ENCODE peak calls at places on chromosome 14, in ten cellular contexts. R is nephron progenitor cell, A is hepatocyte, D is endodermal cell, B is AG04449, O is right lobe of liver, F is Calu3, H is testis, S is fibroblast of lung, I is MM.1S. P is an unnamed sample.

GRCh38 chr14:82366803-82367202 is 833.1 kb upstream of the SEL1L start:
- DNase-seq in R (no peak), A (peak; percentile 13), D (no peak), B (no peak), O (no peak), F (no peak), H (no peak), S (no peak), I (peak; percentile 7), P (no peak)

GRCh38 chr14:20428802-20429201 is 7.2 kb downstream of the KLHL33 start:
- DNase-seq in R (no peak), A (no peak), D (no peak), B (no peak), O (no peak), F (no peak), H (no peak), S (no peak), I (no peak), P (no peak)

GRCh38 chr14:101028971-101029667 is 125.6 kb upstream of the RTL1 start:
- DNase-seq in R (no peak), A (no peak), D (no peak), B (no peak), O (no peak), F (no peak), H (no peak), S (no peak), I (no peak), P (no peak)

GRCh38 chr14:68274722-68275121 is 455.1 kb downstream of the RAD51B start:
- DNase-seq in R (no peak), A (no peak), D (no peak), B (no peak), O (no peak), F (no peak), H (no peak), S (no peak), I (no peak), P (no peak)

GRCh38 chr14:104265918-104266642 is 127.7 kb downstream of the KIF26A start:
- DNase-seq in R (no peak), A (no peak), D (peak; percentile 39), B (no peak), O (no peak), F (no peak), H (peak; percentile 9), S (no peak), I (no peak), P (no peak)

GRCh38 chr14:94559638-94560290 is 1.5 kb upstream of the SERPINA4 start:
- DNase-seq in R (no peak), A (no peak), D (no peak), B (no peak), O (peak; percentile 96), F (no peak), H (no peak), S (no peak), I (no peak), P (no peak)

GRCh38 chr14:95471526-95472304 is 44.7 kb downstream of the SYNE3 start:
- DNase-seq in R (no peak), A (no peak), D (no peak), B (no peak), O (no peak), F (no peak), H (no peak), S (peak; percentile 12), I (no peak), P (no peak)

GRCh38 chr14:84254205-84254788 is 1275.6 kb upstream of the FLRT2 start:
- DNase-seq in R (peak; percentile 14), A (peak; percentile 16), D (peak; percentile 86), B (no peak), O (no peak), F (no peak), H (peak; percentile 23), S (no peak), I (no peak), P (no peak)

GRCh38 chr14:66503532-66503931 is 4.4 kb upstream of the GPHN start:
- DNase-seq in R (no peak), A (no peak), D (no peak), B (no peak), O (no peak), F (no peak), H (no peak), S (peak; percentile 90), I (no peak), P (peak; percentile 20)

GRCh38 chr14:69013943-69014782 is 35.1 kb upstream of the ACTN1 start:
- DNase-seq in R (peak; percentile 31), A (peak; percentile 78), D (peak; percentile 91), B (peak; percentile 44), O (peak; percentile 73), F (peak; percentile 80), H (peak; percentile 21), S (peak; percentile 37), I (no peak), P (no peak)

GRCh38 chr14:104202259-104203070 is 64.1 kb downstream of the KIF26A start:
- DNase-seq in R (peak; percentile 45), A (no peak), D (no peak), B (no peak), O (no peak), F (peak; percentile 36), H (peak; percentile 86), S (no peak), I (no peak), P (no peak)

DNA sequence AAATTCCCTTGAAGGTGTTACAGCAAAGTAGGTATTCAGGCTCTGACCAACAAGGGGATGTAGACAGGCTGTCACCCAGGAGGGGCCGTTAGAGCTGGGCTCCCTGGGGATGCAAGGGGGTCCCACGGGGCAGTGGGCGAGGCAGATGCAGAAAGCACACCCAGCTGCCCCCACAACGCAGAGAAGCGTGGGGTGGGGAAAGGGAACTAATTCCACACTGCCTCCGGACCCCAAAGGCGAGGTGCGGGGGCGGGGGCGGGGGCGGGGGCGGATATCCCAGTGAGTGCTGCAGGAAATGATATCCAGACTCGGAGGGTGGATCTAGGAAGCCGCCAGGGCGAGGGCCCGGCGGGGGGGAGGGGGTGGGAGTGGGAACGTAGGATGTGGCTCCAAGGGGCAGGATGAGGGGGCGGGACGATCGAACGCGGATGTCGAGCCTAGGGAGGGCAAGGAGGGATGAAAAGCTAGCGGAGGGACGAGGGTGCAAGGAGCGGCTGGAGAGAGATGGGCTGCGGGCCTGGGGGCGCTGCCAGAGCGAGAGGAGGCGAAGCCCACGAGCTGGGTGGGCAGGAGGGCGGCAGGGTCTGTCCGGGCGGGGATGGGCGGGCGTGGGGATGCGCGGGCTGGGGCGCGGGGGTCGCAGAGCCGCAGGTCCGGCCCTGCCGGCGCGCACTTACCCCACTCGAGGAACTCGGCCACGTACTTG is 874 bp downstream of the CDC42BPB start:
- DNase-seq in R (peak; percentile 77), A (peak; percentile 87), D (peak; percentile 90), B (no peak), O (peak; percentile 82), F (peak; percentile 67), H (peak; percentile 85), S (peak; percentile 64), I (no peak), P (no peak)
- TF ChIP-seq CTCF in R (no peak), A (no peak), D (no peak), B (no peak), O (no peak), F (no peak), H (no peak), S (no peak), I (no peak), P (no peak)

DNA sequence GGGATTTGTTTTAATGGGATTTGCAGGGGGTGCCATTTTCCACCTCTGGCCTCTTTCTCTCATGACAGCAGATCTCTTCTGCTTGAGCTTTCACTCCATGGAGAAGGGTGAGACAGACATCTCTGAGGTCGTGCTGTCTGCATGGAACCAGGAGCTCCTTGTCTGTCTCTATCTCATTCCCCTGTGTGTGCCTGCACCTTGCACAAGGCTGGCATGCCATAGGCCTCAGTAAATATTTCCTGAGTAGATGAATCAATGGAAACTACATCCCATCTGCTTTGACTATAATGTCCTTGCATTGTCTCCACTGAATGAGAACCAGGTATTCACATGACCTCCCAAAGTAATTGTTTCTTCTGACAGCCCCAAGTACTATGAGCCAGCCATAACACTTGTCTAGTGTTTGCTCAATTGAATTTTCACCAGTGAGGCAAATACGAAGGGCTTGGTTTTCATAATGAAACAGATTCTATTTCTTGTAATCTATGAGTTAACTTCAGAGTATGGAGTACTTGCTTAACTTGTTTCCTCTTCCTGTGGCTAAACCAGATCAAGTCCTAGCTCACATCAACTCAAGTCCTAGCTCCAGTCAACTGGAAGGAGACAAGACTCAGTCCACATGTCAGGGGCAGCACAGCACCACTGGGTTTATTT is 32.3 kb downstream of the KCNK13 start:
- DNase-seq in R (no peak), A (no peak), D (no peak), B (peak; percentile 9), O (no peak), F (peak; percentile 17), H (no peak), S (peak; percentile 85), I (no peak), P (no peak)
- TF ChIP-seq CTCF in R (no peak), A (no peak), D (no peak), B (no peak), O (no peak), F (no peak), H (no peak), S (no peak), I (no peak), P (no peak)

DNA sequence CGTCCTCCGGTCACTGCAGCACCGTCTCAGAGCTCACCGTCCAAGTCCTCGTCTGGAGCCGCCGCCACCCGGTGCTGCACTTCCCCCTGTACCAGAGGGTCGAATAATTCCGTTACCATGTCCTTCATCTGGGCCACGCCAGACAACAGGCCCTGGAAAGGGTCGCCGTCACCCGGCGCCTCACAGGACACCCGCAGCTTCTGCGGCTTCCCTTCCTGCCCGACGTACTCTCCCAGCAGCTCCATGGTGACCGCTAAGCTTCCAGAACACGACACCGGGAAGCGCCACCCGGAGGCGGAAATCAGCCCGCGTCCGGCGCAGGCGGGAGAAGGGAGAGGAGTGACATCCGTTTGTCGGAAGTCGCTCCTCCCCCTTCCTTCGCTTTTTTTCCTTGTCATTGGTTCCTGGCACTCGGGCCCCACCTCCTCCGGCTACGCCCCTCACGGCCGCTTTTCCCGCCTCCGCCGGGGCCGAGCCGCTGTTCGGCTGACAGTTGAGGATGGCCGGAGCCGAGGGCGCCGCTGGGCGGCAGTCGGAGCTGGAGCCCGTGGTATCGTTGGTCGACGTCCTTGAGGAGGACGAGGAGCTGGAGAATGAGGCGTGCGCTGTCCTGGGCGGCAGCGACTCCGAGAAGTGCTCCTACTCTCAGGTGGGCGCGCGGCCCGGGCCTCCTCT is at the start of the genes GON7 and UBR7:
- DNase-seq in R (peak; percentile 94), A (peak; percentile 98), D (peak; percentile 99), B (peak; percentile 75), O (peak; percentile 97), F (peak; percentile 97), H (peak; percentile 97), S (peak; percentile 97), I (peak; percentile 87), P (peak; percentile 89)
- TF ChIP-seq CTCF in R (no peak), A (no peak), D (no peak), B (peak; percentile 45), O (peak; percentile 55), F (no peak), H (peak; percentile 15), S (no peak), I (no peak), P (peak; percentile 31)

DNA sequence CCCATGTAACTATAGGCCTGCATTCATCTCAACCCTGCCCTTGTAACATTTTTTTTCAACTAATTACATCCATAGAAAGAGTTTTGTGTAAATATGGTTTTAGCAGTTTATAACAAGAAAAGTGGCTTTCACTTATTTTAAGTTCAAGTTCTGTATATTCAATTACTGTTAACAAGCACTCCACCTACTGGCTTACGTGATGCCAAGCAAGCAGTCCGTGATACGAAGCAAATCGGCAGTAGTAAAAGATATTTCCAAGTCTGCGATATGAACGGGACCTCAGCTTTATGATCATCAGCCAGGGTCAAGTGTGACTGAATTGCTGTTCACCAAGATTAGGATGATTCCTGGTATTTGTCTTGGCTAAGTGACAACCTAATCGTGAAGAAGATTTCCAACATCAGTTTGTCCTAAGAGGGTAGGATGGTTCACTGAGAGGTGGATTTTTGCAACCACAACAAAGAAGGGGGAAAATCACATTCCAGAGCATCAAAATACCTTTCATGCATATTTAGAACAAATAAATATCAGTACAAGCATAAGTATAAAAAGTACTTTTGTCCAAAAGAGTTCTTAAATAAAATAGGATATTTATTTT is 456.2 kb downstream of the FOXG1 start:
- DNase-seq in R (peak; percentile 3), A (peak; percentile 40), D (peak; percentile 53), B (no peak), O (no peak), F (peak; percentile 7), H (peak; percentile 45), S (peak; percentile 62), I (peak; percentile 51), P (no peak)
- TF ChIP-seq CTCF in R (peak; percentile 36), A (peak; percentile 61), D (peak; percentile 76), B (peak; percentile 49), O (peak; percentile 48), F (peak; percentile 27), H (peak; percentile 40), S (peak; percentile 80), I (peak; percentile 53), P (peak; percentile 69)